ENCODE peak calls at places on chromosome 6, in seven cellular contexts. M is body of pancreas, Y is HFFc6, J is GM12865, A is choroid plexus epithelial cell, L is hepatocyte, V is pancreas. Q is an unnamed sample.

GRCh38 chr6:6923605-6924004 is 184.2 kb upstream of the RREB1 start:
- DNase-seq in Y (no peak), L (no peak), M (no peak), J (no peak), V (no peak), A (no peak), Q (no peak)

GRCh38 chr6:33702345-33702977 is 9.0 kb downstream of the UQCC2 start:
- DNase-seq in L (peak; percentile 65), A (peak; percentile 81), Y (peak; percentile 66), J (peak; percentile 67), V (no peak), M (peak; percentile 57), Q (peak; percentile 51)

GRCh38 chr6:11263185-11263817 is 30.8 kb upstream of the NEDD9 start:
- DNase-seq in J (no peak), A (peak; percentile 94), V (peak; percentile 47), M (peak; percentile 68), Y (peak; percentile 46), L (peak; percentile 65), Q (peak; percentile 51)

GRCh38 chr6:137709424-137710281 is 157.4 kb upstream of the TNFAIP3 start:
- DNase-seq in V (no peak), J (peak; percentile 49), L (no peak), A (peak; percentile 62), Y (no peak), M (no peak), Q (no peak)

GRCh38 chr6:169999367-169999766 is 247.9 kb downstream of the ERMARD start:
- DNase-seq in J (no peak), L (no peak), M (no peak), V (no peak), A (peak; percentile 18), Y (no peak), Q (no peak)

GRCh38 chr6:106098383-106099234 is 12.5 kb downstream of the PRDM1 start:
- DNase-seq in J (peak; percentile 89), V (peak; percentile 37), M (peak; percentile 56), A (peak; percentile 78), Y (peak; percentile 34), L (peak; percentile 66), Q (peak; percentile 47)

GRCh38 chr6:5401845-5402738 is 140.8 kb downstream of the FARS2 start:
- DNase-seq in L (no peak), M (no peak), A (peak; percentile 69), J (peak; percentile 40), V (no peak), Y (peak; percentile 17), Q (no peak)

GRCh38 chr6:5513393-5513792 is 252.1 kb downstream of the FARS2 start:
- DNase-seq in Y (no peak), V (no peak), M (no peak), A (no peak), L (no peak), J (no peak), Q (no peak)

GRCh38 chr6:96469312-96469711 is 52.3 kb upstream of the UFL1 start:
- DNase-seq in L (no peak), V (no peak), Y (no peak), J (no peak), M (no peak), A (no peak), Q (no peak)

GRCh38 chr6:43221774-43222101 is 7.5 kb downstream of the DNPH1 start:
- DNase-seq in V (no peak), M (no peak), Y (no peak), L (no peak), J (no peak), A (no peak), Q (no peak)

GRCh38 chr6:149212892-149213786 is 104.4 kb upstream of the TAB2 start:
- DNase-seq in L (no peak), Y (no peak), A (peak; percentile 51), J (peak; percentile 56), M (no peak), V (no peak), Q (no peak)

GRCh38 chr6:159969204-159969912 is 476 bp downstream of the IGF2R start:
- DNase-seq in M (peak; percentile 49), L (peak; percentile 62), Y (peak; percentile 8), V (peak; percentile 68), J (peak; percentile 42), A (peak; percentile 67), Q (peak; percentile 38)

GRCh38 chr6:155313602-155314091 is 637 bp downstream of the TFB1M start:
- DNase-seq in J (peak; percentile 44), M (peak; percentile 13), A (peak; percentile 39), Y (no peak), L (peak; percentile 24), V (no peak), Q (no peak)

GRCh38 chr6:52227495-52227894 is 16.8 kb downstream of the IL17F start:
- DNase-seq in Y (no peak), A (no peak), J (peak; percentile 97), V (no peak), M (no peak), L (no peak), Q (no peak)

GRCh38 chr6:139841794-139842215 is 467.4 kb upstream of the CITED2 start:
- DNase-seq in M (no peak), A (no peak), V (no peak), L (no peak), J (peak; percentile 47), Y (no peak), Q (no peak)

GRCh38 chr6:28719275-28719940 is 193.7 kb downstream of the GPX5 start:
- DNase-seq in L (no peak), A (peak; percentile 32), J (peak; percentile 48), M (no peak), Y (peak; percentile 81), V (no peak), Q (peak; percentile 60)

GRCh38 chr6:136228811-136229210 is 21.3 kb downstream of the MTFR2 start:
- DNase-seq in A (no peak), M (no peak), L (no peak), Y (no peak), V (no peak), J (peak; percentile 13), Q (no peak)

GRCh38 chr6:14429396-14429795 is 311.8 kb downstream of the CD83 start:
- DNase-seq in J (no peak), M (no peak), V (no peak), A (no peak), L (no peak), Y (no peak), Q (no peak)

GRCh38 chr6:34318492-34319470 is 70.0 kb upstream of the SMIM29 start:
- DNase-seq in M (no peak), L (no peak), A (no peak), J (no peak), V (no peak), Y (no peak), Q (peak; percentile 16)

GRCh38 chr6:44381739-44382138 is 5.8 kb upstream of the CDC5L start:
- DNase-seq in M (peak; percentile 12), Y (no peak), L (no peak), A (peak; percentile 30), V (no peak), J (no peak), Q (no peak)

GRCh38 chr6:14379568-14379967 is 262.0 kb downstream of the CD83 start:
- DNase-seq in A (no peak), J (no peak), Y (no peak), V (no peak), L (no peak), M (no peak), Q (no peak)

GRCh38 chr6:43964659-43965570 is 162.3 kb downstream of the MRPL14 start:
- DNase-seq in Y (no peak), J (no peak), M (no peak), V (no peak), A (no peak), L (no peak), Q (no peak)

GRCh38 chr6:80467408-80467807 is 360.9 kb downstream of the BCKDHB start:
- DNase-seq in V (no peak), A (no peak), Y (no peak), M (no peak), L (no peak), J (no peak), Q (no peak)
- TF ChIP-seq CTCF in V (no peak), A (no peak), Y (no peak), M (no peak), L (no peak), J (no peak), Q (no peak)

GRCh38 chr6:88964509-88964908 is 1.1 kb upstream of the RNGTT start:
- DNase-seq in Y (no peak), L (no peak), A (no peak), M (no peak), J (no peak), V (no peak), Q (no peak)

GRCh38 chr6:88958842-88959241 is 4.6 kb downstream of the RNGTT start:
- DNase-seq in L (no peak), J (no peak), Y (no peak), M (no peak), V (no peak), A (no peak), Q (no peak)

GRCh38 chr6:88965691-88966090 is 2.3 kb upstream of the RNGTT start:
- DNase-seq in M (no peak), V (no peak), A (no peak), Y (no peak), L (no peak), J (no peak), Q (no peak)

GRCh38 chr6:88967891-88968290 is 4.5 kb upstream of the RNGTT start:
- DNase-seq in M (no peak), Y (no peak), V (no peak), J (no peak), L (no peak), A (no peak), Q (no peak)

GRCh38 chr6:88963139-88964090 is at the start of gene RNGTT:
- DNase-seq in L (peak; percentile 99), Y (peak; percentile 98), M (peak; percentile 99), J (peak; percentile 97), V (peak; percentile 99), A (peak; percentile 98), Q (peak; percentile 98)
- TF ChIP-seq CTCF in L (no peak), Y (no peak), M (no peak), J (no peak), V (no peak), A (peak; percentile 2), Q (no peak)

GRCh38 chr6:117352466-117353081 is 73.2 kb downstream of the ROS1 start:
- DNase-seq in A (peak; percentile 64), J (peak; percentile 26), Y (peak; percentile 12), L (peak; percentile 37), M (no peak), V (no peak), Q (peak; percentile 11)
- TF ChIP-seq CTCF in A (peak; percentile 66), J (peak; percentile 47), Y (peak; percentile 78), L (peak; percentile 55), M (peak; percentile 9), V (no peak), Q (peak; percentile 19)

GRCh38 chr6:41724638-41725501 is 10.5 kb downstream of the TFEB start:
- DNase-seq in M (no peak), Y (no peak), A (no peak), V (no peak), L (peak; percentile 56), J (no peak), Q (no peak)

GRCh38 chr6:41721396-41721795 is 14.0 kb downstream of the TFEB start:
- DNase-seq in V (no peak), M (no peak), Y (no peak), L (no peak), A (no peak), J (no peak), Q (no peak)

GRCh38 chr6:41723936-41724637 is 11.3 kb downstream of the TFEB start:
- DNase-seq in L (peak; percentile 41), M (no peak), A (no peak), Y (no peak), V (no peak), J (peak; percentile 60), Q (no peak)

GRCh38 chr6:41720783-41721182 is 14.6 kb downstream of the TFEB start:
- DNase-seq in M (no peak), Y (no peak), L (no peak), J (no peak), A (no peak), V (no peak), Q (no peak)

GRCh38 chr6:41723178-41723935 is 12.1 kb downstream of the TFEB start:
- DNase-seq in L (peak; percentile 89), M (peak; percentile 44), J (peak; percentile 94), V (no peak), Y (peak; percentile 83), A (peak; percentile 95), Q (peak; percentile 84)
- TF ChIP-seq CTCF in L (no peak), M (no peak), J (peak; percentile 7), V (no peak), Y (no peak), A (no peak), Q (no peak)